ENCODE peak calls at places on chromosome 16, in eight cellular contexts. One of them, this sample, is unnamed.

GRCh38 chr16:81130126-81130525 is 33.9 kb upstream of the GCSH start:
- DNase-seq in stomach: no peak
- DNase-seq in A549: no peak
- DNase-seq in GM23338: no peak
- DNase-seq in pancreas: no peak
- DNase-seq in mucosa of descending colon: no peak
- DNase-seq in heart left ventricle: no peak
- DNase-seq in neural progenitor cell: no peak
- DNase-seq in this sample: no peak

GRCh38 chr16:85555549-85556455 is 57.3 kb upstream of the GSE1 start:
- DNase-seq in heart left ventricle: peak; percentile 35
- DNase-seq in A549: peak; percentile 42
- DNase-seq in stomach: peak; percentile 55
- DNase-seq in GM23338: peak; percentile 83
- DNase-seq in neural progenitor cell: no peak
- DNase-seq in mucosa of descending colon: peak; percentile 81
- DNase-seq in pancreas: peak; percentile 79
- DNase-seq in this sample: peak; percentile 62

GRCh38 chr16:85955566-85955965 is 56.6 kb downstream of the IRF8 start:
- DNase-seq in pancreas: no peak
- DNase-seq in stomach: no peak
- DNase-seq in neural progenitor cell: no peak
- DNase-seq in GM23338: no peak
- DNase-seq in heart left ventricle: peak; percentile 7
- DNase-seq in mucosa of descending colon: no peak
- DNase-seq in A549: no peak
- DNase-seq in this sample: no peak

GRCh38 chr16:84368327-84368996 is at the start of gene ATP2C2:
- DNase-seq in A549: no peak
- DNase-seq in mucosa of descending colon: peak; percentile 92
- DNase-seq in stomach: peak; percentile 78
- DNase-seq in neural progenitor cell: peak; percentile 69
- DNase-seq in heart left ventricle: no peak
- DNase-seq in GM23338: peak; percentile 93
- DNase-seq in pancreas: peak; percentile 63
- DNase-seq in this sample: peak; percentile 66

GRCh38 chr16:90019543-90020259 is 445 bp upstream of the DBNDD1 start:
- DNase-seq in stomach: peak; percentile 40
- DNase-seq in heart left ventricle: no peak
- DNase-seq in neural progenitor cell: peak; percentile 85
- DNase-seq in A549: peak; percentile 58
- DNase-seq in pancreas: peak; percentile 46
- DNase-seq in mucosa of descending colon: peak; percentile 72
- DNase-seq in GM23338: peak; percentile 86
- DNase-seq in this sample: no peak

GRCh38 chr16:23534868-23535860 is 22.0 kb downstream of the EARS2 start:
- DNase-seq in neural progenitor cell: no peak
- DNase-seq in stomach: no peak
- DNase-seq in pancreas: no peak
- DNase-seq in A549: no peak
- DNase-seq in heart left ventricle: no peak
- DNase-seq in GM23338: no peak
- DNase-seq in mucosa of descending colon: no peak
- DNase-seq in this sample: no peak

GRCh38 chr16:53982631-53983042 is 278.7 kb downstream of the FTO start:
- DNase-seq in stomach: no peak
- DNase-seq in heart left ventricle: no peak
- DNase-seq in GM23338: no peak
- DNase-seq in mucosa of descending colon: no peak
- DNase-seq in pancreas: no peak
- DNase-seq in neural progenitor cell: no peak
- DNase-seq in A549: no peak
- DNase-seq in this sample: no peak

GRCh38 chr16:84937196-84937935 is 74.0 kb downstream of the ZDHHC7 start:
- DNase-seq in heart left ventricle: no peak
- DNase-seq in pancreas: no peak
- DNase-seq in stomach: no peak
- DNase-seq in neural progenitor cell: no peak
- DNase-seq in GM23338: no peak
- DNase-seq in A549: no peak
- DNase-seq in mucosa of descending colon: no peak
- DNase-seq in this sample: no peak

GRCh38 chr16:59665618-59666220 is 931.6 kb upstream of the GOT2 start:
- DNase-seq in GM23338: no peak
- DNase-seq in pancreas: no peak
- DNase-seq in mucosa of descending colon: no peak
- DNase-seq in neural progenitor cell: peak; percentile 53
- DNase-seq in A549: no peak
- DNase-seq in heart left ventricle: no peak
- DNase-seq in stomach: no peak
- DNase-seq in this sample: no peak

GRCh38 chr16:48435906-48436305 is 50.7 kb upstream of the SIAH1 start:
- DNase-seq in stomach: no peak
- DNase-seq in pancreas: no peak
- DNase-seq in heart left ventricle: no peak
- DNase-seq in A549: no peak
- DNase-seq in mucosa of descending colon: no peak
- DNase-seq in neural progenitor cell: no peak
- DNase-seq in GM23338: no peak
- DNase-seq in this sample: no peak

GRCh38 chr16:83458612-83459011 is 349.2 kb upstream of the HSBP1 start:
- DNase-seq in heart left ventricle: no peak
- DNase-seq in GM23338: no peak
- DNase-seq in neural progenitor cell: no peak
- DNase-seq in mucosa of descending colon: no peak
- DNase-seq in stomach: no peak
- DNase-seq in A549: no peak
- DNase-seq in pancreas: no peak
- DNase-seq in this sample: no peak

GRCh38 chr16:80776856-80777255 is 27.5 kb downstream of the CDYL2 start:
- DNase-seq in pancreas: no peak
- DNase-seq in stomach: no peak
- DNase-seq in mucosa of descending colon: no peak
- DNase-seq in GM23338: no peak
- DNase-seq in heart left ventricle: no peak
- DNase-seq in neural progenitor cell: no peak
- DNase-seq in A549: no peak
- DNase-seq in this sample: no peak

GRCh38 chr16:58614212-58614611 is 15.4 kb downstream of the CNOT1 start:
- DNase-seq in mucosa of descending colon: no peak
- DNase-seq in neural progenitor cell: no peak
- DNase-seq in heart left ventricle: no peak
- DNase-seq in GM23338: no peak
- DNase-seq in stomach: no peak
- DNase-seq in A549: no peak
- DNase-seq in pancreas: no peak
- DNase-seq in this sample: no peak

GRCh38 chr16:87028481-87029320 is 288.5 kb downstream of the C16orf95 start:
- DNase-seq in heart left ventricle: no peak
- DNase-seq in pancreas: no peak
- DNase-seq in A549: no peak
- DNase-seq in mucosa of descending colon: no peak
- DNase-seq in neural progenitor cell: no peak
- DNase-seq in GM23338: no peak
- DNase-seq in stomach: no peak
- DNase-seq in this sample: no peak

GRCh38 chr16:57627184-57627871 is 1.1 kb upstream of the ADGRG1 start:
- DNase-seq in A549: peak; percentile 64
- DNase-seq in mucosa of descending colon: peak; percentile 10
- DNase-seq in neural progenitor cell: peak; percentile 75
- DNase-seq in GM23338: peak; percentile 71
- DNase-seq in heart left ventricle: no peak
- DNase-seq in pancreas: no peak
- DNase-seq in stomach: no peak
- DNase-seq in this sample: no peak

GRCh38 chr16:67265834-67266233 is 13.5 kb upstream of the PLEKHG4 start:
- DNase-seq in A549: no peak
- DNase-seq in pancreas: no peak
- DNase-seq in GM23338: no peak
- DNase-seq in mucosa of descending colon: peak; percentile 14
- DNase-seq in stomach: no peak
- DNase-seq in neural progenitor cell: no peak
- DNase-seq in heart left ventricle: peak; percentile 6
- DNase-seq in this sample: no peak

GRCh38 chr16:51685498-51685897 is 534.4 kb upstream of the SALL1 start:
- DNase-seq in heart left ventricle: no peak
- DNase-seq in GM23338: no peak
- DNase-seq in pancreas: no peak
- DNase-seq in neural progenitor cell: no peak
- DNase-seq in mucosa of descending colon: no peak
- DNase-seq in stomach: no peak
- DNase-seq in A549: no peak
- DNase-seq in this sample: no peak
- TF ChIP-seq CTCF in heart left ventricle: no peak
- TF ChIP-seq CTCF in GM23338: no peak
- TF ChIP-seq CTCF in pancreas: no peak
- TF ChIP-seq CTCF in neural progenitor cell: no peak
- TF ChIP-seq CTCF in mucosa of descending colon: no peak
- TF ChIP-seq CTCF in stomach: no peak
- TF ChIP-seq CTCF in A549: no peak
- TF ChIP-seq CTCF in this sample: no peak

DNA sequence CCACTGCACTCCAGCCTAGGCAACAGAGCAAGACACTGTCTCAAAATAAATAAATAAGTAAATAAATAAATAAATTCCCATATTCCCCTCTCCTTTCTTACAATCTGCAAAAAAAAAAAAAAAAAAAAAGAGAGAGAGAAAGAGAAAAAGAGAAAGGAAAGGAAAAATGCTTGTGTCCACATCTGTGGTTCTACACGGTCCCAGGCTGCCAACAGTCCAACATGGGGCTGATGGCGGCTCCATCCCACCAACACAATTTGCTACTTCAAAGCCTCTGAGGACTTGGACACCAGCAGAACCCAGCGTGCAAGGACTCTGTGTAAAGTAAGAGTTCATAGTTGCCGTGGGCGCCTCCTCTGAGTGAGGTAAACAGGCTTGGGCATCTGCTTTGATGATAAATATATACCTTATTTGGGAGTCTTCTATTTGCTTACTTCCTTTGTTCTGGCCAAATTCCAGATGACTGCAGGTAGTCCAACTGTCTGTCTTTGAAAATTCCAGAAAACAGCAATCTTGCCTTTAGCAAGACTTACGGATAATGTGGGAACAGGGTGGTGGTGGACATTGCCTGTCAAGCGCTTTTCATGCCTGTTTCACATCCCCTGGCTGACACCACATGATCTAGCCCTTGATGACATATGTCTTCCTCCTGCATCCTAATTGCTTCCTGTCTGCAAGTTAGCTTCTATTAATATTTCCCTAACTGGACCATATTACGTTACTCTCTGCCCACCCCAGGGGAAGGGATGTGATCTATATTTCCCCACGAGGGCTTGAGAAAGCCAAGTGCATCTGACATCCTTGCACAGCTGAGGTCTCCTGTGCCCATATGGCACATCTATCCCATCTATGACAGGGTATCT is 10.1 kb downstream of the LITAF start:
- DNase-seq in mucosa of descending colon: no peak
- DNase-seq in A549: no peak
- DNase-seq in pancreas: no peak
- DNase-seq in stomach: no peak
- DNase-seq in GM23338: no peak
- DNase-seq in neural progenitor cell: no peak
- DNase-seq in heart left ventricle: no peak
- DNase-seq in this sample: no peak
- H3K4me1 ChIP-seq in mucosa of descending colon: peaks cover 32% of the 10 kb centered on the region
- H3K4me1 ChIP-seq in A549: peaks cover 71% of the 10 kb centered on the region
- H3K4me1 ChIP-seq in pancreas: peaks cover 8% of the 10 kb centered on the region
- H3K4me1 ChIP-seq in stomach: peaks cover 98% of the 10 kb centered on the region
- H3K4me1 ChIP-seq in GM23338: peaks cover 24% of the 10 kb centered on the region
- H3K4me1 ChIP-seq in neural progenitor cell: peaks cover 5% of the 10 kb centered on the region
- H3K4me1 ChIP-seq in heart left ventricle: peaks cover 20% of the 10 kb centered on the region
- H3K4me1 ChIP-seq in this sample: no peaks in the 10 kb centered on the region

DNA sequence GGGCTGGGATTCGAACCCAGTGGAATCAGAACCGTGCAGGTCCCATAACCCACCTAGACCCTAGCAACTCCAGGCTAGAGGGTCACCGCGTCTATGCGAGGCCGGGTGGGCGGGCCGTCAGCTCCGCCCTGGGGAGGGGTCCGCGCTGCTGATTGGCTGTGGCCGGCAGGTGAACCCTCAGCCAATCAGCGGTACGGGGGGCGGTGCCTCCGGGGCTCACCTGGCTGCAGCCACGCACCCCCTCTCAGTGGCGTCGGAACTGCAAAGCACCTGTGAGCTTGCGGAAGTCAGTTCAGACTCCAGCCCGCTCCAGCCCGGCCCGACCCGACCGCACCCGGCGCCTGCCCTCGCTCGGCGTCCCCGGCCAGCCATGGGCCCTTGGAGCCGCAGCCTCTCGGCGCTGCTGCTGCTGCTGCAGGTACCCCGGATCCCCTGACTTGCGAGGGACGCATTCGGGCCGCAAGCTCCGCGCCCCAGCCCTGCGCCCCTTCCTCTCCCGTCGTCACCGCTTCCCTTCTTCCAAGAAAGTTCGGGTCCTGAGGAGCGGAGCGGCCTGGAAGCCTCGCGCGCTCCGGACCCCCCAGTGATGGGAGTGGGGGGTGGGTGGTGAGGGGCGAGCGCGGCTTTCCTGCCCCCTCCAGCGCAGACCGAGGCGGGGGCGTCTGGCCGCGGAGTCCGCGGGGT is at the start of gene CDH1:
- DNase-seq in A549: no peak
- DNase-seq in GM23338: peak; percentile 98
- DNase-seq in mucosa of descending colon: peak; percentile 97
- DNase-seq in neural progenitor cell: peak; percentile 70
- DNase-seq in stomach: peak; percentile 97
- DNase-seq in heart left ventricle: no peak
- DNase-seq in pancreas: peak; percentile 97
- DNase-seq in this sample: peak; percentile 93
- H3K4me3 ChIP-seq in A549: peak within 1 kb of the TSS; percentile 67
- H3K4me3 ChIP-seq in GM23338: peak within 1 kb of the TSS; percentile 94
- H3K4me3 ChIP-seq in mucosa of descending colon: peak within 1 kb of the TSS; percentile 54
- H3K4me3 ChIP-seq in neural progenitor cell: peak within 1 kb of the TSS; percentile 58
- H3K4me3 ChIP-seq in stomach: peak within 1 kb of the TSS; percentile 69
- H3K4me3 ChIP-seq in heart left ventricle: no peak within 1 kb of the TSS
- H3K4me3 ChIP-seq in pancreas: peak within 1 kb of the TSS; percentile 77
- H3K4me3 ChIP-seq in this sample: peak within 1 kb of the TSS; percentile 30

GRCh38 chr16:2429771-2430663 is 770 bp downstream of the CCNF start:
- DNase-seq in pancreas: no peak
- DNase-seq in GM23338: peak; percentile 51
- DNase-seq in A549: peak; percentile 31
- DNase-seq in stomach: no peak
- DNase-seq in heart left ventricle: no peak
- DNase-seq in neural progenitor cell: peak; percentile 52
- DNase-seq in mucosa of descending colon: no peak
- DNase-seq in this sample: no peak

GRCh38 chr16:2428051-2428786 is 1.0 kb upstream of the CCNF start:
- DNase-seq in pancreas: peak; percentile 52
- DNase-seq in neural progenitor cell: peak; percentile 64
- DNase-seq in stomach: peak; percentile 40
- DNase-seq in mucosa of descending colon: peak; percentile 71
- DNase-seq in GM23338: peak; percentile 58
- DNase-seq in A549: no peak
- DNase-seq in heart left ventricle: peak; percentile 45
- DNase-seq in this sample: peak; percentile 32

GRCh38 chr16:2428787-2429036 is 535 bp upstream of the CCNF start:
- DNase-seq in neural progenitor cell: no peak
- DNase-seq in mucosa of descending colon: no peak
- DNase-seq in pancreas: no peak
- DNase-seq in stomach: no peak
- DNase-seq in heart left ventricle: no peak
- DNase-seq in GM23338: no peak
- DNase-seq in A549: no peak
- DNase-seq in this sample: no peak

GRCh38 chr16:2427526-2427925 is 1.7 kb upstream of the CCNF start:
- DNase-seq in neural progenitor cell: no peak
- DNase-seq in mucosa of descending colon: no peak
- DNase-seq in pancreas: no peak
- DNase-seq in A549: no peak
- DNase-seq in GM23338: no peak
- DNase-seq in heart left ventricle: no peak
- DNase-seq in stomach: no peak
- DNase-seq in this sample: no peak

GRCh38 chr16:2429037-2429770 is at the start of gene CCNF:
- DNase-seq in pancreas: peak; percentile 97
- DNase-seq in A549: peak; percentile 96
- DNase-seq in heart left ventricle: peak; percentile 98
- DNase-seq in stomach: peak; percentile 98
- DNase-seq in mucosa of descending colon: peak; percentile 99
- DNase-seq in GM23338: peak; percentile 98
- DNase-seq in neural progenitor cell: peak; percentile 99
- DNase-seq in this sample: peak; percentile 97
- TF ChIP-seq CTCF in pancreas: no peak
- TF ChIP-seq CTCF in A549: no peak
- TF ChIP-seq CTCF in heart left ventricle: no peak
- TF ChIP-seq CTCF in stomach: no peak
- TF ChIP-seq CTCF in mucosa of descending colon: no peak
- TF ChIP-seq CTCF in GM23338: no peak
- TF ChIP-seq CTCF in neural progenitor cell: peak; percentile 4
- TF ChIP-seq CTCF in this sample: no peak

This sample was measured in lung.